ENCODE peak calls at places on chromosomes 16 and 17, in ten cellular contexts. C is stimulated activated naive CD8-positive, alpha-beta T cell treated with anti-CD3 and anti-CD28 coated beads, Interleukin-15, Interleukin-2, amounts not matched to agents 100 U/mL and 50 U/mL, for 24 hours; B is Caco-2; R is GF-D8; J is EH; S is A673; I is GM12864; K is activated CD4-positive, alpha-beta T cell treated with anti-CD3 and anti-CD28 coated beads, Interleukin-2, amount 50 U/mL, for 48 hours; Q is neural progenitor cell; V is psoas muscle. D is an unnamed sample.

GRCh38 chr17:42270596-42270995 is 5.6 kb downstream of the STAT5B start:
- DNase-seq in C (no peak), B (no peak), R (no peak), J (no peak), S (no peak), I (no peak), K (no peak), Q (no peak), V (no peak), D (no peak)

GRCh38 chr17:42514867-42515266 is 21.2 kb upstream of the NAGLU start:
- DNase-seq in C (no peak), B (no peak), R (no peak), J (no peak), S (no peak), I (no peak), K (no peak), Q (peak), V (no peak), D (no peak)

GRCh38 chr16:22123759-22124490 is 31.6 kb downstream of the VWA3A start:
- DNase-seq in C (no peak), B (no peak), R (no peak), J (no peak), S (no peak), I (no peak), K (no peak), Q (no peak), V (no peak), D (no peak)

GRCh38 chr17:12928736-12929135 is 89.1 kb downstream of the ELAC2 start:
- DNase-seq in C (no peak), B (no peak), R (no peak), J (peak), S (peak), I (no peak), K (no peak), Q (peak), V (no peak), D (no peak)

GRCh38 chr16:89700649-89701424 is 668 bp downstream of the SPATA2L start:
- DNase-seq in C (peak), B (peak), R (no peak), J (peak), S (peak), I (no peak), K (peak), Q (peak), V (peak), D (peak)

GRCh38 chr17:13437966-13438779 is 163.6 kb downstream of the HS3ST3A1 start:
- DNase-seq in C (no peak), B (peak), R (no peak), J (no peak), S (no peak), I (no peak), K (no peak), Q (peak), V (no peak), D (no peak)

GRCh38 chr16:74322301-74322710 is 25.7 kb downstream of the PSMD7 start:
- DNase-seq in C (no peak), B (no peak), R (no peak), J (peak), S (no peak), I (no peak), K (no peak), Q (no peak), V (no peak), D (no peak)

GRCh38 chr16:67703626-67704025 is 15.5 kb downstream of the GFOD2 start:
- DNase-seq in C (no peak), B (no peak), R (no peak), J (no peak), S (no peak), I (no peak), K (peak), Q (no peak), V (no peak), D (no peak)

GRCh38 chr16:65305588-65305987 is 183.7 kb upstream of the CDH11 start:
- DNase-seq in C (no peak), B (no peak), R (no peak), J (peak), S (peak), I (no peak), K (no peak), Q (no peak), V (no peak), D (no peak)

GRCh38 chr17:77279448-77280303 is 138.9 kb downstream of the SEC14L1 start:
- DNase-seq in C (no peak), B (peak), R (no peak), J (no peak), S (no peak), I (no peak), K (no peak), Q (peak), V (no peak), D (peak)

GRCh38 chr17:62075308-62075815 is 10.3 kb upstream of the MED13 start:
- DNase-seq in C (no peak), B (no peak), R (no peak), J (no peak), S (no peak), I (no peak), K (peak), Q (no peak), V (no peak), D (no peak)

GRCh38 chr17:67999291-67999911 is 3.1 kb upstream of the C17orf58 start:
- DNase-seq in C (no peak), B (no peak), R (no peak), J (peak), S (no peak), I (no peak), K (no peak), Q (no peak), V (no peak), D (peak)

GRCh38 chr16:49621240-49622083 is 234.4 kb downstream of the ZNF423 start:
- DNase-seq in C (no peak), B (peak), R (no peak), J (peak), S (peak), I (no peak), K (no peak), Q (no peak), V (peak), D (no peak)